ENCODE peak calls at places on chromosomes 12 and 14, in four cellular contexts. N is K562, T is HCT116, R is HepG2. Z is an unnamed sample.
A peak's percentile ranks its signal among the peaks of the same experiment; 100 is the strongest.

GRCh38 chr14:34344318-34344717 is 117.7 kb downstream of the SPTSSA start:
- DNase-seq in R (no peak), N (no peak), T (no peak), Z (no peak)

GRCh38 chr12:127628655-127629054 is 638.3 kb upstream of the TMEM132C start:
- DNase-seq in T (no peak), R (no peak), N (no peak), Z (no peak)

GRCh38 chr12:3282271-3282670 is 205.1 kb downstream of the TSPAN9 start:
- DNase-seq in R (no peak), N (no peak), T (no peak), Z (no peak)

GRCh38 chr12:5505751-5506150 is 73.8 kb downstream of the NTF3 start:
- DNase-seq in T (no peak), N (no peak), R (no peak), Z (peak; percentile 20)

GRCh38 chr12:132028111-132028510 is 78.4 kb downstream of the EP400 start:
- DNase-seq in T (no peak), R (no peak), N (no peak), Z (no peak)

GRCh38 chr14:31596691-31597090 is 35.5 kb downstream of the NUBPL start:
- DNase-seq in T (no peak), R (no peak), N (no peak), Z (no peak)

GRCh38 chr12:100473716-100474150 is at the start of gene NR1H4:
- DNase-seq in N (no peak), T (no peak), R (peak; percentile 32), Z (no peak)

GRCh38 chr12:57027011-57027804 is 10.9 kb upstream of the TAC3 start:
- DNase-seq in T (no peak), R (no peak), N (peak; percentile 76), Z (no peak)

GRCh38 chr14:67650694-67651093 is 23.7 kb downstream of the VTI1B start:
- DNase-seq in R (no peak), N (no peak), T (no peak), Z (no peak)

GRCh38 chr14:47675489-47676300 is at the start of gene MDGA2:
- DNase-seq in T (no peak), N (no peak), R (no peak), Z (peak; percentile 80)

GRCh38 chr12:56629459-56630179 is 507 bp downstream of the BAZ2A start:
- DNase-seq in T (no peak), R (no peak), N (peak; percentile 45), Z (peak; percentile 52)

GRCh38 chr14:102333395-102333794 is 13.8 kb downstream of the ZNF839 start:
- DNase-seq in N (no peak), R (no peak), T (no peak), Z (no peak)

GRCh38 chr12:40056357-40056756 is 49.5 kb downstream of the SLC2A13 start:
- DNase-seq in T (no peak), N (no peak), R (no peak), Z (no peak)

GRCh38 chr12:52980096-52980694 is 26.1 kb upstream of the EIF4B start:
- DNase-seq in N (no peak), R (no peak), T (no peak), Z (no peak)

GRCh38 chr14:39015964-39016577 is 87.0 kb downstream of the SEC23A start:
- DNase-seq in R (no peak), N (no peak), T (no peak), Z (no peak)

GRCh38 chr14:96098309-96098998 is 59.3 kb downstream of the C14orf132 start:
- DNase-seq in T (peak; percentile 64), N (peak; percentile 24), R (peak; percentile 36), Z (peak; percentile 75)

GRCh38 chr12:61524851-61525250 is 735.4 kb upstream of the USP15 start:
- DNase-seq in R (no peak), N (no peak), T (no peak), Z (no peak)

GRCh38 chr12:24797901-24798300 is 151.0 kb downstream of the BCAT1 start:
- DNase-seq in T (no peak), N (no peak), R (no peak), Z (no peak)

GRCh38 chr14:75119056-75119455 is 7.8 kb downstream of the NEK9 start:
- DNase-seq in T (no peak), N (no peak), R (no peak), Z (no peak)

GRCh38 chr12:114835031-114835430 is 151.1 kb upstream of the TBX3 start:
- DNase-seq in R (no peak), N (no peak), T (no peak), Z (no peak)

GRCh38 chr12:125418902-125419564 is 353.8 kb downstream of the AACS start:
- DNase-seq in T (no peak), N (no peak), R (no peak), Z (no peak)

GRCh38 chr12:69655616-69656336 is 43.3 kb downstream of the BEST3 start:
- DNase-seq in T (no peak), R (peak; percentile 67), N (no peak), Z (no peak)

GRCh38 chr12:67154876-67155275 is 114.3 kb upstream of the CAND1 start:
- DNase-seq in R (no peak), N (no peak), T (no peak), Z (no peak)

GRCh38 chr12:111672822-111673381 is 12.9 kb downstream of the BRAP start:
- DNase-seq in N (no peak), R (no peak), T (no peak), Z (no peak)
- TF ChIP-seq FOSL1 in N (no peak), R (no peak), T (no peak), Z (no peak)

GRCh38 chr12:123531091-123531490 is 2.4 kb downstream of the RILPL1 start:
- DNase-seq in R (no peak), T (no peak), N (no peak), Z (no peak)
- TF ChIP-seq POLR2A in R (no peak), T (no peak), N (no peak), Z (no peak)

GRCh38 chr12:58907326-58907855 is 12.9 kb downstream of the LRIG3 start:
- DNase-seq in N (no peak), R (no peak), T (no peak), Z (no peak)
- H3K9ac ChIP-seq in N (no peak overlapping the region), R (no peak overlapping the region), T (no peak overlapping the region), Z (no peak overlapping the region)

GRCh38 chr12:73384592-73384991 is 1112.4 kb downstream of the TRHDE start:
- DNase-seq in N (no peak), R (no peak), T (no peak), Z (no peak)

DNA sequence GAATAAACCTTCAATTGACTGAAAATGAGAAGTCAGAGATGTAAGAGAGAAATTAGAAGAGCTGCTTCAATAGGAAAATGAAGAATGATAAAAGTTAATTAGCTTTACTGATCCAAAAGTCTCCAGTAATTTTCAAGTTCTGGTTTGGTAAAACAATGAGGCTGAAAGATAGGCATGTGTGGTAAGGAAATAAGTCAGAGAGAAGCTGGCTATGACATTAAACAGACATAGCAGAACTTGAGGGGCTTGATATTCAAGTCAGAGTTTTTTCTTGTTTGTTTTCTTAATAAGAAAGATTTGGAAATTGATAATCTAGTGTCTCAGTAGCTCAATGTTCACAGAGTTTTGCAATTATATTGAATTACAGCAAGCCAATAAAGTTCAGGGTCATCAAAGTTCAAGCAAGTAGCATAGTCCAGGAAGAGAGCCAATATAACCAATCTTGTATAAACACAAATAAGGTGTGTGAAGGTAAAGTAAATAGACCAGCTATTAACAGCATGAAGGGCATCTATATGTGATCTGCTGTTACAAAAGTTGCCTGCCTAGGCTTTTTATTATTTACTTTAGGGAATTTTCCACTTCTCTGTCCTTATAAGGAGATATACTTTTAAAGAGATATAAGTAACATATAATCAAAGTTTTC is 1111.5 kb downstream of the TRHDE start:
- DNase-seq in N (no peak), T (no peak), R (peak; percentile 16), Z (no peak)
- TF ChIP-seq FOSL1 in N (no peak), T (no peak), R (no peak), Z (no peak)

GRCh38 chr14:55373784-55374725 is 37.6 kb downstream of the ATG14 start:
- DNase-seq in R (no peak), N (no peak), T (peak; percentile 40), Z (no peak)

GRCh38 chr14:55366271-55366670 is 45.4 kb downstream of the ATG14 start:
- DNase-seq in N (no peak), R (no peak), T (no peak), Z (no peak)

GRCh38 chr14:55372423-55372822 is 39.2 kb downstream of the ATG14 start:
- DNase-seq in N (no peak), R (no peak), T (no peak), Z (no peak)

GRCh38 chr14:55374771-55375170 is 36.9 kb downstream of the ATG14 start:
- DNase-seq in N (no peak), R (no peak), T (no peak), Z (no peak)

GRCh38 chr14:55370883-55371455 is 40.7 kb downstream of the ATG14 start:
- DNase-seq in R (no peak), T (no peak), N (peak; percentile 78), Z (no peak)
- TF ChIP-seq POLR2A in R (no peak), T (no peak), N (no peak), Z (no peak)

GRCh38 chr14:103676881-103677675 is 38.2 kb downstream of the XRCC3 start:
- DNase-seq in T (no peak), R (no peak), N (no peak), Z (no peak)
- H3K9ac ChIP-seq in T (no peak overlapping the region), R (no peak overlapping the region), N (no peak overlapping the region), Z (no peak overlapping the region)

GRCh38 chr12:121657305-121658008 is 12.0 kb downstream of the MORN3 start:
- DNase-seq in N (peak; percentile 52), R (no peak), T (no peak), Z (no peak)
- TF ChIP-seq FOSL1 in N (peak; percentile 24), R (no peak), T (no peak), Z (no peak)

GRCh38 chr14:22538671-22539228 is 50.3 kb downstream of the DAD1 start:
- DNase-seq in T (no peak), R (no peak), N (no peak), Z (no peak)
- TF ChIP-seq POLR2A in T (no peak), R (no peak), N (no peak), Z (no peak)